ENCODE peak calls at places on chromosomes 6 and 20, in six cellular contexts. R is testis, P is cardiac fibroblast, L is HFF-Myc, T is Peyer's patch, F is left ventricle myocardium inferior. I is an unnamed sample.

GRCh38 chr6:136012198-136012884 is 160.8 kb downstream of the PDE7B start:
- DNase-seq in T (no peak), F (no peak), P (peak; percentile 83), R (no peak), L (no peak), I (no peak)

GRCh38 chr20:63648190-63648589 is 5.0 kb downstream of the STMN3 start:
- DNase-seq in R (no peak), P (no peak), F (no peak), T (no peak), L (no peak), I (no peak)

GRCh38 chr20:10649080-10649816 is 24.6 kb downstream of the JAG1 start:
- DNase-seq in T (no peak), R (no peak), L (no peak), P (no peak), F (no peak), I (no peak)

GRCh38 chr20:10185741-10186558 is 32.7 kb upstream of the SNAP25 start:
- DNase-seq in L (no peak), F (no peak), T (no peak), P (peak; percentile 73), R (peak; percentile 79), I (no peak)

GRCh38 chr6:113860165-113860955 is 3.2 kb downstream of the MARCKS start:
- DNase-seq in F (peak; percentile 29), P (peak; percentile 53), L (no peak), T (no peak), R (peak; percentile 89), I (no peak)

GRCh38 chr6:103273048-103273447 is 1586.7 kb downstream of the HACE1 start:
- DNase-seq in T (no peak), F (no peak), L (no peak), R (no peak), P (peak; percentile 0), I (no peak)

GRCh38 chr6:11918021-11918738 is 93.9 kb upstream of the HIVEP1 start:
- DNase-seq in T (no peak), P (peak; percentile 65), F (no peak), L (no peak), R (no peak), I (peak; percentile 72)

GRCh38 chr20:31661625-31662371 is 24.1 kb downstream of the COX4I2 start:
- DNase-seq in F (peak; percentile 86), R (peak; percentile 88), P (peak; percentile 82), T (peak; percentile 91), L (no peak), I (no peak)

GRCh38 chr6:2918936-2919335 is 15.8 kb upstream of the SERPINB9 start:
- DNase-seq in L (no peak), P (no peak), F (no peak), R (no peak), T (no peak), I (no peak)

GRCh38 chr6:22141271-22141745 is 155.5 kb downstream of the PRL start:
- DNase-seq in R (no peak), P (peak; percentile 19), T (no peak), L (no peak), F (no peak), I (no peak)

GRCh38 chr6:38943964-38944363 is 104.6 kb upstream of the GLP1R start:
- DNase-seq in R (no peak), P (no peak), L (no peak), T (no peak), F (no peak), I (no peak)

GRCh38 chr6:130834482-130835251 is 7.5 kb downstream of the SMLR1 start:
- DNase-seq in T (no peak), P (no peak), R (no peak), L (no peak), F (no peak), I (no peak)

GRCh38 chr20:48827880-48828733 is at the start of gene PREX1:
- DNase-seq in T (peak; percentile 76), L (no peak), R (peak; percentile 74), F (peak; percentile 86), P (peak; percentile 92), I (peak; percentile 21)

GRCh38 chr6:148791372-148791771 is 44.5 kb downstream of the UST start:
- DNase-seq in F (no peak), L (no peak), P (no peak), R (no peak), T (no peak), I (no peak)

GRCh38 chr6:20789162-20789561 is 254.9 kb downstream of the CDKAL1 start:
- DNase-seq in P (peak; percentile 65), R (no peak), F (no peak), T (no peak), L (no peak), I (no peak)

GRCh38 chr20:44770480-44771171 is 25.0 kb downstream of the KCNK15 start:
- DNase-seq in F (no peak), R (no peak), L (no peak), P (no peak), T (no peak), I (no peak)

GRCh38 chr6:134374486-134374885 is 56.6 kb upstream of the SGK1 start:
- DNase-seq in P (no peak), T (no peak), F (no peak), R (no peak), L (no peak), I (no peak)

GRCh38 chr6:1316482-1317220 is 4.8 kb downstream of the FOXQ1 start:
- DNase-seq in T (no peak), R (peak; percentile 19), L (no peak), P (no peak), F (no peak), I (no peak)

GRCh38 chr20:49308875-49309274 is 31.0 kb upstream of the ZNFX1 start:
- DNase-seq in F (no peak), L (no peak), T (no peak), R (no peak), P (no peak), I (no peak)

GRCh38 chr6:29797120-29797519 is 30.5 kb upstream of the HLA-G start:
- DNase-seq in T (no peak), R (no peak), P (peak; percentile 61), F (no peak), L (no peak), I (peak; percentile 2)

GRCh38 chr20:57461726-57462125 is 63.2 kb downstream of the CTCFL start:
- DNase-seq in F (no peak), R (no peak), T (no peak), L (no peak), P (no peak), I (no peak)

GRCh38 chr6:25193147-25193864 is 85.9 kb upstream of the CARMIL1 start:
- DNase-seq in P (peak; percentile 97), T (no peak), F (no peak), L (peak; percentile 92), R (peak; percentile 54), I (peak; percentile 91)

GRCh38 chr6:119044263-119044662 is 34.2 kb downstream of the FAM184A start:
- DNase-seq in F (no peak), P (no peak), L (no peak), T (no peak), R (no peak), I (no peak)

DNA sequence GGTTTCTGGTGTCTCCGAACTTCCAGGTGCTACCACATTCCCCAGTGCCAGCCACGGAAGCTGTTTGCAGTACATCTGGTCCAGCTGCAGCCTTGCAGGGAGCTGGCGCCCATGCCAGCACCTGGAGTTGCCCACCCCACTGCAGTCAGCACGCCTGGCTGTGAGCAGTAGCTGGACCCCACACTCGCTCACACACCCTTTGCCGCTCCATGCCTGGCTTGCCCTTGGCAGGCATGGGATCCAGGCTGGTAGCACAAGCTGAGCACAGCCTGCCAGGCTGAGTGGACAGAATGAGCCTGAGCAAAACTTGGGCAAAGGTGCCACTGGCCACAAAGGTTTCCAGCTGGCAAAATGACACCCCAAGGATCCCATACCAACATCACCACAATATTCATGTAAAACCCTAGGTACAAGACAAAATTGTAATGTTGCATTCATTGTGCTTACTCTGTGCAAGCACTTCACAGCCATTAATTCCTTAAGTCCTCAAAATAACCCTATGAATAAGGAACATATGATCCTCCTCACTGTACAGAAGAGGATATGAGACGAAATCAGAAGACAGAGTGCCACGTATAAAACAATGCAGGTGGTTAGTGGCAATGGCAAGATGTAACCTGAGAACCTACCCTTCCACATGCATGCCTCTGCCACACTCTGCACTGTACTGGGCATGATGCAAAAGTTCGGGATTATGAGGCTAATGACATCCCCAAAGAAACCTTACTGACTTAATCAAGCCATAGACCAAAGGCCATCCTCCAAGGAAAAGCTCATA is 18.3 kb downstream of the KIF16B start:
- DNase-seq in R (no peak), T (no peak), P (no peak), L (no peak), F (no peak), I (no peak)
- H3K4me3 ChIP-seq in R (no peak overlapping the region), T (no peak overlapping the region), P (no peak overlapping the region), L (no peak overlapping the region), F (no peak overlapping the region), I (no peak overlapping the region)

GRCh38 chr6:13487122-13488014 is at the start of gene GFOD1:
- DNase-seq in T (peak; percentile 94), F (peak; percentile 92), R (peak; percentile 87), L (no peak), P (peak; percentile 90), I (peak; percentile 41)
- TF ChIP-seq CTCF in T (no peak), F (peak; percentile 37), R (no peak), L (peak; percentile 7), P (peak; percentile 23), I (peak; percentile 18)

DNA sequence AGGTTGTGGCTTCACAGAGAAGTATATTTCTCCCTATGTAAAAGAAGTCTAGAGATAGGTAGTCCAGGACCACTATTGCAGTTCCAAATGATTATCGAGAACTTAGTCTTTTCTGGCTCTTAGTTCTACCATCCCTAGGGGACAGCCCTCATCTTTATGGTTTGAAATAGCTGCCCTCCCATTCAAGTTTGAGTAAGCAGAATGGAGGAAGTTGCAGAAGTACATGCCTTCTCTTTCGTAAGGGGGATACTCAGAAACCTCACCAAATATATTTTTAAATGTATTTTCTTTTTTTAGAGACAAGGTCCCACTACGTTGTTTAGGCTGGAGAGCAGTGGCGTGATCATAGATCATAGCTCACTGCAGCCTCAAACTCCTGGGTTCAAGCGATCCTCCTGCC is 236.8 kb upstream of the RREB1 start:
- DNase-seq in T (no peak), L (no peak), R (no peak), P (no peak), F (no peak), I (no peak)
- H3K4me3 ChIP-seq in T (no peak overlapping the region), L (no peak overlapping the region), R (no peak overlapping the region), P (no peak overlapping the region), F (no peak overlapping the region), I (no peak overlapping the region)

GRCh38 chr6:15755555-15755954 is 92.7 kb upstream of the DTNBP1 start:
- DNase-seq in P (peak; percentile 78), F (no peak), T (no peak), R (no peak), L (no peak), I (peak; percentile 62)

GRCh38 chr6:15754706-15755079 is 91.9 kb upstream of the DTNBP1 start:
- DNase-seq in T (no peak), L (no peak), P (no peak), F (no peak), R (no peak), I (no peak)

GRCh38 chr6:15751721-15752350 is 89.0 kb upstream of the DTNBP1 start:
- DNase-seq in R (no peak), T (no peak), P (no peak), L (no peak), F (no peak), I (no peak)

GRCh38 chr6:15754035-15754705 is 91.3 kb upstream of the DTNBP1 start:
- DNase-seq in L (peak; percentile 79), R (no peak), T (no peak), P (peak; percentile 13), F (no peak), I (no peak)

DNA sequence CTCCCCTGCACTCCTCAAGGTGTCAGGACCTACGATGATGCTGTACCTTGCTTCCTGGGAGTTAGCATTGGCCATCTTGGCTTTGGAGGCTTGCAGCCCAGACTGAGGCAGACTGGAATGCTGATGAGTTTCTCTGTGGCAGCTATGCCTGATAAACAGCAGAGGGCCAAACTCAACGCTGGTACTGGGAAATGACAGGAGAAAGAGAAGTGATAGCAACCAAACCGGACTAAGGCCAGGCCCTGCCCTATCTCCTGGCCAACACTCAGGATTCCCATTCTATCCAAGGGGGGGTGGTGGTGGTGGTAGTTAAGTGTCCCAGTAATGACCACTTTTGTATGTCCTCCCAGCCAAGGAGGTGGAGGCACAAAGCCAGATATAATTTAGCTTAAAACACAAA is 90.0 kb upstream of the DTNBP1 start:
- DNase-seq in P (peak; percentile 39), R (peak; percentile 31), L (no peak), F (no peak), T (no peak), I (no peak)
- TF ChIP-seq CTCF in P (no peak), R (no peak), L (peak; percentile 6), F (peak; percentile 28), T (no peak), I (peak; percentile 2)

I was measured in AG09309.